ENCODE peak calls at places on chromosomes 13 and 19, in six cellular contexts. One of them, this sample, is unnamed.
A peak's percentile ranks its signal among the peaks of the same experiment; 100 is the strongest.

GRCh38 chr19:49256691-49257090 is 68.3 kb downstream of the SLC6A16 start:
- DNase-seq in GM12878: no peak
- DNase-seq in SK-N-SH: no peak
- DNase-seq in K562: no peak
- DNase-seq in H1: no peak
- DNase-seq in HepG2: no peak
- DNase-seq in this sample: no peak

GRCh38 chr13:74131206-74131605 is 3.0 kb downstream of the KLF12 start:
- DNase-seq in GM12878: no peak
- DNase-seq in SK-N-SH: no peak
- DNase-seq in K562: no peak
- DNase-seq in H1: no peak
- DNase-seq in HepG2: peak; percentile 58
- DNase-seq in this sample: no peak

GRCh38 chr19:57269515-57270250 is 10.6 kb upstream of the ZNF460 start:
- DNase-seq in GM12878: peak; percentile 60
- DNase-seq in SK-N-SH: peak; percentile 7
- DNase-seq in K562: no peak
- DNase-seq in H1: no peak
- DNase-seq in HepG2: no peak
- DNase-seq in this sample: no peak

GRCh38 chr13:37209621-37210020 is 104.2 kb upstream of the CSNK1A1L start:
- DNase-seq in GM12878: no peak
- DNase-seq in SK-N-SH: no peak
- DNase-seq in K562: no peak
- DNase-seq in H1: no peak
- DNase-seq in HepG2: no peak
- DNase-seq in this sample: no peak

GRCh38 chr19:10800488-10800887 is 35.5 kb downstream of the TMED1 start:
- DNase-seq in GM12878: no peak
- DNase-seq in SK-N-SH: no peak
- DNase-seq in K562: no peak
- DNase-seq in H1: no peak
- DNase-seq in HepG2: no peak
- DNase-seq in this sample: no peak

GRCh38 chr13:109747524-109747923 is 38.9 kb downstream of the IRS2 start:
- DNase-seq in GM12878: no peak
- DNase-seq in SK-N-SH: no peak
- DNase-seq in K562: no peak
- DNase-seq in H1: no peak
- DNase-seq in HepG2: no peak
- DNase-seq in this sample: no peak

GRCh38 chr13:113903361-113903760 is 39.5 kb upstream of the GAS6 start:
- DNase-seq in GM12878: no peak
- DNase-seq in SK-N-SH: no peak
- DNase-seq in K562: no peak
- DNase-seq in H1: no peak
- DNase-seq in HepG2: no peak
- DNase-seq in this sample: no peak

GRCh38 chr13:45068036-45069001 is 52.0 kb upstream of the GTF2F2 start:
- DNase-seq in GM12878: no peak
- DNase-seq in SK-N-SH: no peak
- DNase-seq in K562: no peak
- DNase-seq in H1: no peak
- DNase-seq in HepG2: no peak
- DNase-seq in this sample: peak; percentile 56

GRCh38 chr19:58408152-58409009 is at the start of gene ZNF584:
- DNase-seq in GM12878: peak; percentile 60
- DNase-seq in SK-N-SH: peak; percentile 97
- DNase-seq in K562: peak; percentile 94
- DNase-seq in H1: peak; percentile 74
- DNase-seq in HepG2: peak; percentile 89
- DNase-seq in this sample: peak; percentile 98

GRCh38 chr19:5627395-5627904 is 4.6 kb downstream of the SAFB start:
- DNase-seq in GM12878: peak; percentile 48
- DNase-seq in SK-N-SH: no peak
- DNase-seq in K562: peak; percentile 45
- DNase-seq in H1: no peak
- DNase-seq in HepG2: no peak
- DNase-seq in this sample: peak; percentile 97

GRCh38 chr13:51539887-51540286 is 44.4 kb upstream of the WDFY2 start:
- DNase-seq in GM12878: no peak
- DNase-seq in SK-N-SH: no peak
- DNase-seq in K562: no peak
- DNase-seq in H1: no peak
- DNase-seq in HepG2: no peak
- DNase-seq in this sample: no peak

GRCh38 chr13:26295812-26296211 is 41.9 kb downstream of the CDK8 start:
- DNase-seq in GM12878: no peak
- DNase-seq in SK-N-SH: no peak
- DNase-seq in K562: no peak
- DNase-seq in H1: no peak
- DNase-seq in HepG2: no peak
- DNase-seq in this sample: no peak

GRCh38 chr13:40319699-40320586 is 346.5 kb downstream of the FOXO1 start:
- DNase-seq in GM12878: no peak
- DNase-seq in SK-N-SH: no peak
- DNase-seq in K562: no peak
- DNase-seq in H1: no peak
- DNase-seq in HepG2: no peak
- DNase-seq in this sample: no peak

GRCh38 chr19:44807162-44807561 is 1.7 kb upstream of the BCAM start:
- DNase-seq in GM12878: no peak
- DNase-seq in SK-N-SH: no peak
- DNase-seq in K562: peak; percentile 10
- DNase-seq in H1: no peak
- DNase-seq in HepG2: peak; percentile 90
- DNase-seq in this sample: no peak

GRCh38 chr13:41461527-41462124 is 4.3 kb downstream of the RGCC start:
- DNase-seq in GM12878: no peak
- DNase-seq in SK-N-SH: no peak
- DNase-seq in K562: no peak
- DNase-seq in H1: no peak
- DNase-seq in HepG2: no peak
- DNase-seq in this sample: no peak

GRCh38 chr19:35362261-35363000 is 4.2 kb downstream of the FFAR3 start:
- DNase-seq in GM12878: no peak
- DNase-seq in SK-N-SH: no peak
- DNase-seq in K562: peak; percentile 4
- DNase-seq in H1: no peak
- DNase-seq in HepG2: no peak
- DNase-seq in this sample: no peak

GRCh38 chr13:35672611-35673010 is 196.1 kb upstream of the MAB21L1 start:
- DNase-seq in GM12878: no peak
- DNase-seq in SK-N-SH: no peak
- DNase-seq in K562: no peak
- DNase-seq in H1: no peak
- DNase-seq in HepG2: no peak
- DNase-seq in this sample: no peak

GRCh38 chr19:50925734-50926133 is 14.5 kb upstream of the KLK4 start:
- DNase-seq in GM12878: no peak
- DNase-seq in SK-N-SH: no peak
- DNase-seq in K562: no peak
- DNase-seq in H1: no peak
- DNase-seq in HepG2: no peak
- DNase-seq in this sample: no peak

GRCh38 chr13:37109080-37109678 is 3.7 kb upstream of the CSNK1A1L start:
- DNase-seq in GM12878: no peak
- DNase-seq in SK-N-SH: peak; percentile 26
- DNase-seq in K562: no peak
- DNase-seq in H1: no peak
- DNase-seq in HepG2: peak; percentile 3
- DNase-seq in this sample: no peak

DNA sequence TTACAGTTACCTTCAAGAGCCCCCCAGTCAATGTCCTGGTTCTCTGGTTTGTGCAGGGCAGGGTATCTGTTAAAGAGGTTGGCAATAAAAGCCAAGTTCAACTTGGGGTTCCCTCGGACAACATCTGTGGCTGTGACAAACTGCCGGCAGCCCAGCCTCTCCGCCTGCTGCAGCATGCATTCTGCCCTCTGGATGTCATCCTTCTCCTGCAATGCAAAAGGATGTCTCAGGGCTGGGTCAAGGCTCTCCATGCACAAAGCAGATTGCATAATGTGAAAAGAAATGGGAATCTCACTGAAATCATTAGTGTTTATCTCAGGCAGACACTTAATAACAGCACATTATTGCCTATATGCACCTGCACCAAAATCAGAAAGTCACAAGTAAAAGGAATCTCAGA is 35.1 kb downstream of the LCP1 start:
- DNase-seq in GM12878: no peak
- DNase-seq in SK-N-SH: peak; percentile 42
- DNase-seq in K562: no peak
- DNase-seq in H1: no peak
- DNase-seq in HepG2: peak; percentile 56
- DNase-seq in this sample: no peak
- TF ChIP-seq GABPA in GM12878: no peak
- TF ChIP-seq GABPA in SK-N-SH: no peak
- TF ChIP-seq GABPA in K562: no peak
- TF ChIP-seq GABPA in H1: no peak
- TF ChIP-seq GABPA in HepG2: no peak
- TF ChIP-seq GABPA in this sample: no peak

GRCh38 chr19:15264061-15264932 is 32.0 kb upstream of the EPHX3 start:
- DNase-seq in GM12878: no peak
- DNase-seq in SK-N-SH: peak; percentile 85
- DNase-seq in K562: peak; percentile 66
- DNase-seq in H1: peak; percentile 51
- DNase-seq in HepG2: peak; percentile 56
- DNase-seq in this sample: peak; percentile 24
- TF ChIP-seq GABPA in GM12878: no peak
- TF ChIP-seq GABPA in SK-N-SH: no peak
- TF ChIP-seq GABPA in K562: no peak
- TF ChIP-seq GABPA in H1: no peak
- TF ChIP-seq GABPA in HepG2: no peak
- TF ChIP-seq GABPA in this sample: no peak

GRCh38 chr13:58298556-58299135 is 667.1 kb downstream of the PCDH17 start:
- DNase-seq in GM12878: no peak
- DNase-seq in SK-N-SH: no peak
- DNase-seq in K562: no peak
- DNase-seq in H1: no peak
- DNase-seq in HepG2: peak; percentile 33
- DNase-seq in this sample: no peak

GRCh38 chr13:58300974-58301681 is 669.6 kb downstream of the PCDH17 start:
- DNase-seq in GM12878: no peak
- DNase-seq in SK-N-SH: no peak
- DNase-seq in K562: no peak
- DNase-seq in H1: no peak
- DNase-seq in HepG2: no peak
- DNase-seq in this sample: no peak

GRCh38 chr13:58300224-58300623 is 668.7 kb downstream of the PCDH17 start:
- DNase-seq in GM12878: no peak
- DNase-seq in SK-N-SH: no peak
- DNase-seq in K562: no peak
- DNase-seq in H1: no peak
- DNase-seq in HepG2: no peak
- DNase-seq in this sample: no peak

GRCh38 chr13:58302349-58302748 is 670.8 kb downstream of the PCDH17 start:
- DNase-seq in GM12878: no peak
- DNase-seq in SK-N-SH: no peak
- DNase-seq in K562: no peak
- DNase-seq in H1: no peak
- DNase-seq in HepG2: no peak
- DNase-seq in this sample: no peak
- TF ChIP-seq GABPA in GM12878: no peak
- TF ChIP-seq GABPA in SK-N-SH: no peak
- TF ChIP-seq GABPA in K562: no peak
- TF ChIP-seq GABPA in H1: no peak
- TF ChIP-seq GABPA in HepG2: no peak
- TF ChIP-seq GABPA in this sample: no peak

GRCh38 chr13:112760440-112760839 is 70.6 kb downstream of the ATP11A start:
- DNase-seq in GM12878: no peak
- DNase-seq in SK-N-SH: no peak
- DNase-seq in K562: no peak
- DNase-seq in H1: no peak
- DNase-seq in HepG2: no peak
- DNase-seq in this sample: no peak
- TF ChIP-seq GABPA in GM12878: no peak
- TF ChIP-seq GABPA in SK-N-SH: no peak
- TF ChIP-seq GABPA in K562: no peak
- TF ChIP-seq GABPA in H1: no peak
- TF ChIP-seq GABPA in HepG2: no peak
- TF ChIP-seq GABPA in this sample: no peak

DNA sequence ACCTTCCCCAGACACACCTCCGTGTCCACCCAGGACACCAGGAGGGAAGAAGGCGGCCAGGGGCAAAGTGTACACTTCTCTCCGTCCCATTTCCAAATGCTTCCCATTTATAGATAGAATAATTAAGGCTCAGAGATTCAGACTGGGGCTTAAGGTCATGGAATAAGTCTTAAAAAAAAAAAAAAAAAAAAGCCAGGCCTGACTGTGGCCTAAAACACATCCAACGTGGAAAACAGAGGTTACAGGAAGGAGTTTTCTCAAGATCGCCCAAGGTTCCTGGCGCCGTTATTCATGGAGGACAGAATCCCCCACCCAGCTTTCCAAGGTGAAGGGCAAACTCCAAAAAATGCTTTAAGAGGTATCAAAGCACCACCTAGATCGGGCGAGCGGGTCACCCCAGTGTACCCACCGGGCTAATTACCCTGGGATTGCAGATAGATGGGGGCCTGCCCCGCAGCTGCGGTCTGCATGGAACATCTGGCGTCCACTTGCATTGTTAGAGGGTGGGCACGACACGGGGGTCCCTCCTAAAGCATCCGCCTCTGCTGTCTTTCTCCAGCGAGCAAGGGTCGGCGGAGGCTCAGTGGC is 36.1 kb upstream of the NANOS3 start:
- DNase-seq in GM12878: no peak
- DNase-seq in SK-N-SH: peak; percentile 40
- DNase-seq in K562: no peak
- DNase-seq in H1: no peak
- DNase-seq in HepG2: no peak
- DNase-seq in this sample: no peak
- TF ChIP-seq GABPA in GM12878: no peak
- TF ChIP-seq GABPA in SK-N-SH: no peak
- TF ChIP-seq GABPA in K562: no peak
- TF ChIP-seq GABPA in H1: no peak
- TF ChIP-seq GABPA in HepG2: no peak
- TF ChIP-seq GABPA in this sample: no peak

GRCh38 chr19:29660835-29661234 is 4.4 kb upstream of the PLEKHF1 start:
- DNase-seq in GM12878: no peak
- DNase-seq in SK-N-SH: no peak
- DNase-seq in K562: no peak
- DNase-seq in H1: no peak
- DNase-seq in HepG2: no peak
- DNase-seq in this sample: no peak

GRCh38 chr19:29663861-29664752 is 1.2 kb upstream of the PLEKHF1 start:
- DNase-seq in GM12878: no peak
- DNase-seq in SK-N-SH: no peak
- DNase-seq in K562: no peak
- DNase-seq in H1: no peak
- DNase-seq in HepG2: no peak
- DNase-seq in this sample: no peak

GRCh38 chr19:29662604-29663404 is 2.5 kb upstream of the PLEKHF1 start:
- DNase-seq in GM12878: no peak
- DNase-seq in SK-N-SH: no peak
- DNase-seq in K562: peak; percentile 34
- DNase-seq in H1: no peak
- DNase-seq in HepG2: no peak
- DNase-seq in this sample: no peak

GRCh38 chr19:29664753-29665214 is 477 bp upstream of the PLEKHF1 start:
- DNase-seq in GM12878: no peak
- DNase-seq in SK-N-SH: no peak
- DNase-seq in K562: no peak
- DNase-seq in H1: no peak
- DNase-seq in HepG2: no peak
- DNase-seq in this sample: no peak

GRCh38 chr19:29662278-29662603 is 3.0 kb upstream of the PLEKHF1 start:
- DNase-seq in GM12878: no peak
- DNase-seq in SK-N-SH: no peak
- DNase-seq in K562: no peak
- DNase-seq in H1: no peak
- DNase-seq in HepG2: no peak
- DNase-seq in this sample: no peak
- TF ChIP-seq GABPA in GM12878: no peak
- TF ChIP-seq GABPA in SK-N-SH: no peak
- TF ChIP-seq GABPA in K562: no peak
- TF ChIP-seq GABPA in H1: no peak
- TF ChIP-seq GABPA in HepG2: no peak
- TF ChIP-seq GABPA in this sample: no peak

This sample was measured in HL-60.